ENCODE peak calls at places on chromosomes 11 and 22, in eight cellular contexts. B, E, W, Y, H, F, X and J are unnamed samples.

GRCh38 chr22:35838849-35839646 is 121.4 kb downstream of the APOL5 start:
- DNase-seq in B (peak), E (no peak), W (no peak), Y (peak), H (peak), F (peak), X (peak), J (peak)

GRCh38 chr22:21867528-21868266 is at the start of gene MAPK1:
- DNase-seq in B (peak), E (peak), W (no peak), Y (peak), H (peak), F (peak), X (peak), J (peak)

GRCh38 chr11:114163830-114164401 is 104.4 kb downstream of the ZBTB16 start:
- DNase-seq in B (no peak), E (no peak), W (no peak), Y (no peak), H (no peak), F (no peak), X (no peak), J (no peak)

GRCh38 chr22:46148885-46149492 is 1.3 kb upstream of the PPARA start:
- DNase-seq in B (no peak), E (no peak), W (no peak), Y (no peak), H (no peak), F (no peak), X (no peak), J (no peak)

GRCh38 chr22:36411589-36412258 is 24.0 kb upstream of the MYH9 start:
- DNase-seq in B (peak), E (no peak), W (no peak), Y (no peak), H (no peak), F (no peak), X (no peak), J (no peak)

GRCh38 chr22:38026130-38027111 is 30.8 kb upstream of the PICK1 start:
- DNase-seq in B (no peak), E (no peak), W (no peak), Y (no peak), H (no peak), F (no peak), X (no peak), J (no peak)

GRCh38 chr22:43993072-43993760 is 30.9 kb upstream of the PARVB start:
- DNase-seq in B (peak), E (peak), W (peak), Y (peak), H (peak), F (peak), X (peak), J (peak)

GRCh38 chr11:130071211-130071712 is 1.6 kb downstream of the APLP2 start:
- DNase-seq in B (no peak), E (no peak), W (no peak), Y (no peak), H (no peak), F (peak), X (peak), J (peak)

GRCh38 chr11:33696931-33697638 is 3.5 kb downstream of the C11orf91 start:
- DNase-seq in B (peak), E (no peak), W (no peak), Y (no peak), H (no peak), F (no peak), X (peak), J (peak)

GRCh38 chr11:77092382-77092781 is 10.3 kb upstream of the OMP start:
- DNase-seq in B (no peak), E (no peak), W (no peak), Y (no peak), H (no peak), F (no peak), X (no peak), J (no peak)

GRCh38 chr11:68115285-68115684 is 5.9 kb downstream of the CHKA start:
- DNase-seq in B (no peak), E (no peak), W (no peak), Y (no peak), H (no peak), F (no peak), X (no peak), J (no peak)